ENCODE peak calls at places on chromosomes 13 and 19, in five cellular contexts. One of them, this sample, is unnamed.

GRCh38 chr19:6276447-6276846 is 3.3 kb downstream of the MLLT1 start:
- DNase-seq in progenitor cell of endocrine pancreas: no peak
- DNase-seq in upper lobe of right lung: peak
- DNase-seq in brain pericyte: no peak
- DNase-seq in AG10803: peak
- DNase-seq in this sample: peak

GRCh38 chr19:46416077-46416709 is 2.8 kb upstream of the CCDC8 start:
- DNase-seq in progenitor cell of endocrine pancreas: peak
- DNase-seq in upper lobe of right lung: peak
- DNase-seq in brain pericyte: no peak
- DNase-seq in AG10803: peak
- DNase-seq in this sample: peak

GRCh38 chr13:23547000-23547590 is 23.1 kb upstream of the TNFRSF19 start:
- DNase-seq in progenitor cell of endocrine pancreas: no peak
- DNase-seq in upper lobe of right lung: no peak
- DNase-seq in brain pericyte: no peak
- DNase-seq in AG10803: peak
- DNase-seq in this sample: peak

GRCh38 chr19:36215276-36216171 is 618 bp downstream of the ZNF146 start:
- DNase-seq in progenitor cell of endocrine pancreas: no peak
- DNase-seq in upper lobe of right lung: no peak
- DNase-seq in brain pericyte: no peak
- DNase-seq in AG10803: peak
- DNase-seq in this sample: peak

GRCh38 chr19:3275583-3276340 is 51.3 kb downstream of the CELF5 start:
- DNase-seq in progenitor cell of endocrine pancreas: peak
- DNase-seq in upper lobe of right lung: peak
- DNase-seq in brain pericyte: no peak
- DNase-seq in AG10803: peak
- DNase-seq in this sample: peak

GRCh38 chr19:20051841-20052768 is 12.8 kb upstream of the ZNF682 start:
- DNase-seq in progenitor cell of endocrine pancreas: peak
- DNase-seq in upper lobe of right lung: peak
- DNase-seq in brain pericyte: peak
- DNase-seq in AG10803: peak
- DNase-seq in this sample: peak

GRCh38 chr19:55299991-55300390 is 16.2 kb downstream of the BRSK1 start:
- DNase-seq in progenitor cell of endocrine pancreas: no peak
- DNase-seq in upper lobe of right lung: no peak
- DNase-seq in brain pericyte: no peak
- DNase-seq in AG10803: no peak
- DNase-seq in this sample: no peak

GRCh38 chr13:23993439-23993980 is 96.2 kb upstream of the C1QTNF9B start:
- DNase-seq in progenitor cell of endocrine pancreas: no peak
- DNase-seq in upper lobe of right lung: no peak
- DNase-seq in brain pericyte: no peak
- DNase-seq in AG10803: no peak
- DNase-seq in this sample: peak

GRCh38 chr19:51702754-51703654 is 9.9 kb downstream of the SPACA6 start:
- DNase-seq in progenitor cell of endocrine pancreas: peak
- DNase-seq in upper lobe of right lung: peak
- DNase-seq in brain pericyte: no peak
- DNase-seq in AG10803: no peak
- DNase-seq in this sample: no peak

GRCh38 chr19:46520616-46521015 is 24.9 kb upstream of the PNMA8B start:
- DNase-seq in progenitor cell of endocrine pancreas: no peak
- DNase-seq in upper lobe of right lung: no peak
- DNase-seq in brain pericyte: no peak
- DNase-seq in AG10803: no peak
- DNase-seq in this sample: no peak

GRCh38 chr13:94325660-94326059 is 153.8 kb downstream of the DCT start:
- DNase-seq in progenitor cell of endocrine pancreas: no peak
- DNase-seq in upper lobe of right lung: no peak
- DNase-seq in brain pericyte: no peak
- DNase-seq in AG10803: no peak
- DNase-seq in this sample: peak

GRCh38 chr19:48290923-48291700 is 21.2 kb downstream of the ZNF114 start:
- DNase-seq in progenitor cell of endocrine pancreas: peak
- DNase-seq in upper lobe of right lung: peak
- DNase-seq in brain pericyte: peak
- DNase-seq in AG10803: peak
- DNase-seq in this sample: peak

GRCh38 chr13:27774651-27775050 is 17.6 kb upstream of the GSX1 start:
- DNase-seq in progenitor cell of endocrine pancreas: no peak
- DNase-seq in upper lobe of right lung: no peak
- DNase-seq in brain pericyte: no peak
- DNase-seq in AG10803: no peak
- DNase-seq in this sample: no peak

GRCh38 chr13:20955496-20955895 is 53.0 kb upstream of the XPO4 start:
- DNase-seq in progenitor cell of endocrine pancreas: no peak
- DNase-seq in upper lobe of right lung: no peak
- DNase-seq in brain pericyte: no peak
- DNase-seq in AG10803: no peak
- DNase-seq in this sample: no peak

GRCh38 chr13:41356788-41357187 is 45.7 kb downstream of the NAA16 start:
- DNase-seq in progenitor cell of endocrine pancreas: no peak
- DNase-seq in upper lobe of right lung: no peak
- DNase-seq in brain pericyte: no peak
- DNase-seq in AG10803: no peak
- DNase-seq in this sample: no peak

GRCh38 chr13:112443191-112444000 is 67.2 kb downstream of the SPACA7 start:
- DNase-seq in progenitor cell of endocrine pancreas: no peak
- DNase-seq in upper lobe of right lung: no peak
- DNase-seq in brain pericyte: no peak
- DNase-seq in AG10803: no peak
- DNase-seq in this sample: no peak

GRCh38 chr13:47188802-47189201 is 291.9 kb upstream of the HTR2A start:
- DNase-seq in progenitor cell of endocrine pancreas: no peak
- DNase-seq in upper lobe of right lung: no peak
- DNase-seq in brain pericyte: no peak
- DNase-seq in AG10803: peak
- DNase-seq in this sample: peak

GRCh38 chr19:55487884-55488687 is at the start of gene SSC5D:
- DNase-seq in progenitor cell of endocrine pancreas: no peak
- DNase-seq in upper lobe of right lung: no peak
- DNase-seq in brain pericyte: no peak
- DNase-seq in AG10803: peak
- DNase-seq in this sample: peak

GRCh38 chr19:53865523-53865917 is 2.2 kb upstream of the MYADM start:
- DNase-seq in progenitor cell of endocrine pancreas: no peak
- DNase-seq in upper lobe of right lung: no peak
- DNase-seq in brain pericyte: no peak
- DNase-seq in AG10803: peak
- DNase-seq in this sample: no peak

GRCh38 chr13:98405107-98405571 is 171.8 kb downstream of the STK24 start:
- DNase-seq in progenitor cell of endocrine pancreas: no peak
- DNase-seq in upper lobe of right lung: no peak
- DNase-seq in brain pericyte: no peak
- DNase-seq in AG10803: peak
- DNase-seq in this sample: no peak

GRCh38 chr13:27261376-27261775 is 9.3 kb upstream of the RASL11A start:
- DNase-seq in progenitor cell of endocrine pancreas: no peak
- DNase-seq in upper lobe of right lung: no peak
- DNase-seq in brain pericyte: no peak
- DNase-seq in AG10803: peak
- DNase-seq in this sample: no peak

GRCh38 chr19:34734601-34735103 is 609 bp downstream of the ZNF181 start:
- DNase-seq in progenitor cell of endocrine pancreas: no peak
- DNase-seq in upper lobe of right lung: no peak
- DNase-seq in brain pericyte: no peak
- DNase-seq in AG10803: no peak
- DNase-seq in this sample: no peak

GRCh38 chr19:15616627-15617270 is 1.7 kb downstream of the CYP4F8 start:
- DNase-seq in progenitor cell of endocrine pancreas: no peak
- DNase-seq in upper lobe of right lung: no peak
- DNase-seq in brain pericyte: no peak
- DNase-seq in AG10803: no peak
- DNase-seq in this sample: no peak

GRCh38 chr13:96785986-96786385 is 208.3 kb downstream of the OXGR1 start:
- DNase-seq in progenitor cell of endocrine pancreas: no peak
- DNase-seq in upper lobe of right lung: no peak
- DNase-seq in brain pericyte: no peak
- DNase-seq in AG10803: no peak
- DNase-seq in this sample: no peak

GRCh38 chr13:41763772-41764171 is 197.1 kb downstream of the VWA8 start:
- DNase-seq in progenitor cell of endocrine pancreas: no peak
- DNase-seq in upper lobe of right lung: no peak
- DNase-seq in brain pericyte: no peak
- DNase-seq in AG10803: no peak
- DNase-seq in this sample: no peak

GRCh38 chr19:5498817-5499535 is 43.8 kb downstream of the ZNRF4 start:
- DNase-seq in progenitor cell of endocrine pancreas: no peak
- DNase-seq in upper lobe of right lung: no peak
- DNase-seq in brain pericyte: no peak
- DNase-seq in AG10803: no peak
- DNase-seq in this sample: no peak

GRCh38 chr19:38392707-38393308 is 4.3 kb downstream of the SPRED3 start:
- DNase-seq in progenitor cell of endocrine pancreas: no peak
- DNase-seq in upper lobe of right lung: no peak
- DNase-seq in brain pericyte: no peak
- DNase-seq in AG10803: no peak
- DNase-seq in this sample: peak

GRCh38 chr19:42420055-42420544 is 7.1 kb downstream of the LIPE start:
- DNase-seq in progenitor cell of endocrine pancreas: no peak
- DNase-seq in upper lobe of right lung: peak
- DNase-seq in brain pericyte: no peak
- DNase-seq in AG10803: peak
- DNase-seq in this sample: peak

GRCh38 chr19:34254552-34255432 is at the start of gene GARRE1:
- DNase-seq in progenitor cell of endocrine pancreas: peak
- DNase-seq in upper lobe of right lung: peak
- DNase-seq in brain pericyte: no peak
- DNase-seq in AG10803: no peak
- DNase-seq in this sample: peak

GRCh38 chr13:36673838-36674326 is at the start of gene SERTM1:
- DNase-seq in progenitor cell of endocrine pancreas: peak
- DNase-seq in upper lobe of right lung: peak
- DNase-seq in brain pericyte: no peak
- DNase-seq in AG10803: no peak
- DNase-seq in this sample: no peak

GRCh38 chr19:13099073-13099999 is 3.3 kb downstream of the LYL1 start:
- DNase-seq in progenitor cell of endocrine pancreas: no peak
- DNase-seq in upper lobe of right lung: peak
- DNase-seq in brain pericyte: no peak
- DNase-seq in AG10803: peak
- DNase-seq in this sample: no peak

GRCh38 chr13:40460116-40460515 is 206.3 kb downstream of the FOXO1 start:
- DNase-seq in progenitor cell of endocrine pancreas: no peak
- DNase-seq in upper lobe of right lung: no peak
- DNase-seq in brain pericyte: no peak
- DNase-seq in AG10803: peak
- DNase-seq in this sample: no peak

GRCh38 chr19:17616961-17617806 is 61.7 kb downstream of the COLGALT1 start:
- DNase-seq in progenitor cell of endocrine pancreas: no peak
- DNase-seq in upper lobe of right lung: no peak
- DNase-seq in brain pericyte: no peak
- DNase-seq in AG10803: no peak
- DNase-seq in this sample: peak

GRCh38 chr19:30898353-30899103 is 450.7 kb downstream of the TSHZ3 start:
- DNase-seq in progenitor cell of endocrine pancreas: no peak
- DNase-seq in upper lobe of right lung: no peak
- DNase-seq in brain pericyte: no peak
- DNase-seq in AG10803: no peak
- DNase-seq in this sample: no peak